ENCODE peak calls at places on chromosomes 1 and 21, in nine cellular contexts. R is T-helper 1 cell; U is stimulated activated CD8-positive, alpha-beta memory T cell treated with anti-CD3 and anti-CD28 coated beads, Interleukin-15, amount 100 ng/mL, for 24 hours; W is central memory CD8-positive, alpha-beta T cell; P is neural crest cell; Q is adrenal gland; Y is EL; F is stimulated activated CD4-positive, alpha-beta T cell treated with anti-CD3 and anti-CD28 coated beads, TNF-alpha, amount 100 ng/mL, for 4 hours; I is NCI-H774. O is an unnamed sample.

GRCh38 chr1:66533804-66534745 is at the start of gene SGIP1:
- DNase-seq in R (no peak), U (no peak), W (no peak), P (peak), Q (no peak), Y (peak), F (no peak), I (no peak), O (peak)

GRCh38 chr1:205709059-205709398 is 28.7 kb upstream of the SLC45A3 start:
- DNase-seq in R (no peak), U (no peak), W (no peak), P (no peak), Q (no peak), Y (peak), F (no peak), I (no peak), O (no peak)

GRCh38 chr1:156608981-156609380 is 7.7 kb upstream of the GPATCH4 start:
- DNase-seq in R (peak), U (no peak), W (no peak), P (no peak), Q (no peak), Y (no peak), F (no peak), I (peak), O (no peak)

GRCh38 chr21:23876925-23877558 is 1730.2 kb downstream of the MRPL39 start:
- DNase-seq in R (no peak), U (no peak), W (no peak), P (no peak), Q (no peak), Y (no peak), F (no peak), I (no peak), O (no peak)

GRCh38 chr1:90729484-90730246 is 12.6 kb upstream of the BARHL2 start:
- DNase-seq in R (no peak), U (no peak), W (no peak), P (peak), Q (no peak), Y (no peak), F (no peak), I (no peak), O (no peak)

GRCh38 chr1:174982971-174983689 is 16.6 kb upstream of the CACYBP start:
- DNase-seq in R (no peak), U (no peak), W (no peak), P (peak), Q (no peak), Y (peak), F (no peak), I (no peak), O (no peak)

GRCh38 chr1:47611992-47612391 is 174.1 kb downstream of the FOXD2 start:
- DNase-seq in R (no peak), U (no peak), W (no peak), P (no peak), Q (no peak), Y (no peak), F (no peak), I (peak), O (no peak)

GRCh38 chr1:114122891-114123621 is 30.6 kb downstream of the SYT6 start:
- DNase-seq in R (no peak), U (no peak), W (no peak), P (no peak), Q (no peak), Y (peak), F (no peak), I (no peak), O (no peak)

GRCh38 chr1:15275921-15276683 is 29.1 kb downstream of the FHAD1 start:
- DNase-seq in R (no peak), U (no peak), W (no peak), P (no peak), Q (no peak), Y (no peak), F (no peak), I (no peak), O (no peak)

GRCh38 chr1:174875306-174875705 is 124.4 kb upstream of the CACYBP start:
- DNase-seq in R (peak), U (no peak), W (no peak), P (no peak), Q (no peak), Y (no peak), F (peak), I (peak), O (no peak)

GRCh38 chr1:39501666-39502065 is 10.2 kb downstream of the BMP8A start:
- DNase-seq in R (no peak), U (no peak), W (no peak), P (no peak), Q (peak), Y (peak), F (no peak), I (no peak), O (no peak)

GRCh38 chr1:154768456-154769125 is 101.5 kb downstream of the KCNN3 start:
- DNase-seq in R (no peak), U (no peak), W (no peak), P (no peak), Q (no peak), Y (no peak), F (no peak), I (no peak), O (no peak)

GRCh38 chr1:89525169-89525855 is 683 bp downstream of the LRRC8B start:
- DNase-seq in R (peak), U (peak), W (no peak), P (peak), Q (peak), Y (no peak), F (no peak), I (no peak), O (peak)

GRCh38 chr21:29299046-29299905 is 554 bp downstream of the BACH1 start:
- DNase-seq in R (peak), U (peak), W (peak), P (peak), Q (peak), Y (peak), F (peak), I (peak), O (peak)

GRCh38 chr21:40923361-40923760 is 76.4 kb upstream of the DSCAM start:
- DNase-seq in R (no peak), U (no peak), W (no peak), P (no peak), Q (no peak), Y (no peak), F (no peak), I (no peak), O (no peak)

GRCh38 chr1:168135982-168136708 is 585 bp downstream of the GPR161 start:
- DNase-seq in R (peak), U (no peak), W (no peak), P (peak), Q (no peak), Y (peak), F (no peak), I (no peak), O (peak)

GRCh38 chr1:208030320-208031091 is 119.6 kb upstream of the CD34 start:
- DNase-seq in R (no peak), U (no peak), W (no peak), P (no peak), Q (no peak), Y (peak), F (no peak), I (no peak), O (peak)

GRCh38 chr21:15731243-15731613 is 1.4 kb downstream of the USP25 start:
- DNase-seq in R (no peak), U (no peak), W (no peak), P (no peak), Q (no peak), Y (peak), F (no peak), I (no peak), O (no peak)

GRCh38 chr1:67464058-67464457 is 33.9 kb upstream of the SERBP1 start:
- DNase-seq in R (no peak), U (no peak), W (no peak), P (no peak), Q (no peak), Y (no peak), F (no peak), I (no peak), O (no peak)

GRCh38 chr1:175221548-175222175 is 29.1 kb upstream of the KIAA0040 start:
- DNase-seq in R (no peak), U (no peak), W (no peak), P (no peak), Q (no peak), Y (no peak), F (no peak), I (no peak), O (peak)

GRCh38 chr1:32883973-32884372 is 2.3 kb upstream of the HPCA start:
- DNase-seq in R (no peak), U (no peak), W (no peak), P (no peak), Q (no peak), Y (no peak), F (no peak), I (no peak), O (no peak)

GRCh38 chr1:31569773-31570172 is 6.5 kb upstream of the TINAGL1 start:
- DNase-seq in R (no peak), U (no peak), W (no peak), P (no peak), Q (no peak), Y (no peak), F (no peak), I (no peak), O (no peak)

GRCh38 chr1:24112381-24113169 is 640 bp upstream of the MYOM3 start:
- DNase-seq in R (peak), U (peak), W (no peak), P (no peak), Q (peak), Y (peak), F (no peak), I (no peak), O (peak)

GRCh38 chr1:8482844-8483436 is 165.0 kb downstream of the SLC45A1 start:
- DNase-seq in R (no peak), U (no peak), W (no peak), P (no peak), Q (no peak), Y (peak), F (no peak), I (no peak), O (no peak)

GRCh38 chr1:3491291-3492246 is 37.1 kb downstream of the ARHGEF16 start:
- DNase-seq in R (peak), U (peak), W (peak), P (peak), Q (peak), Y (peak), F (peak), I (no peak), O (peak)

GRCh38 chr1:183061194-183061593 is 38.0 kb downstream of the LAMC1 start:
- DNase-seq in R (no peak), U (no peak), W (no peak), P (no peak), Q (no peak), Y (no peak), F (no peak), I (no peak), O (no peak)

GRCh38 chr1:53371851-53372250 is 44.0 kb upstream of the LRP8 start:
- DNase-seq in R (no peak), U (no peak), W (no peak), P (no peak), Q (no peak), Y (no peak), F (no peak), I (no peak), O (no peak)